ENCODE peak calls at places on chromosomes 16 and 17, in five cellular contexts. G is A673; E is CD8-positive, alpha-beta T cell; C is HFF-Myc; L is sigmoid colon. U is an unnamed sample.

GRCh38 chr16:74759564-74759963 is 15.1 kb downstream of the FA2H start:
- DNase-seq in G (no peak), E (no peak), C (no peak), L (no peak), U (no peak)

GRCh38 chr16:57141822-57142631 is 43.8 kb downstream of the PSME3IP1 start:
- DNase-seq in G (peak; percentile 81), E (peak; percentile 58), C (peak; percentile 40), L (peak; percentile 56), U (no peak)

GRCh38 chr16:12184419-12184831 is 207.9 kb downstream of the SNX29 start:
- DNase-seq in G (no peak), E (no peak), C (no peak), L (no peak), U (no peak)

GRCh38 chr17:28777178-28777577 is 33.4 kb downstream of the TRAF4 start:
- DNase-seq in G (no peak), E (no peak), C (no peak), L (no peak), U (no peak)

GRCh38 chr17:64202683-64203430 is 60.2 kb downstream of the TEX2 start:
- DNase-seq in G (no peak), E (no peak), C (no peak), L (no peak), U (no peak)

GRCh38 chr17:43114101-43114691 is 11.0 kb downstream of the BRCA1 start:
- DNase-seq in G (no peak), E (no peak), C (no peak), L (no peak), U (no peak)

GRCh38 chr16:17238285-17239028 is 232.3 kb downstream of the XYLT1 start:
- DNase-seq in G (no peak), E (no peak), C (no peak), L (no peak), U (peak; percentile 3)

GRCh38 chr16:25257956-25258855 is 561 bp upstream of the ZKSCAN2 start:
- DNase-seq in G (peak; percentile 92), E (peak; percentile 82), C (peak; percentile 30), L (peak; percentile 93), U (peak; percentile 83)

GRCh38 chr16:1119129-1119528 is 23.1 kb upstream of the C1QTNF8 start:
- DNase-seq in G (no peak), E (no peak), C (no peak), L (no peak), U (no peak)

GRCh38 chr17:81448960-81449359 is 53.7 kb downstream of the BAHCC1 start:
- DNase-seq in G (no peak), E (no peak), C (no peak), L (no peak), U (no peak)

GRCh38 chr16:24610421-24610765 is 71.0 kb downstream of the RBBP6 start:
- DNase-seq in G (peak; percentile 72), E (no peak), C (no peak), L (no peak), U (no peak)

GRCh38 chr16:33059206-33059605 is 134.8 kb upstream of the TP53TG3C start:
- DNase-seq in G (no peak), E (no peak), C (no peak), L (no peak), U (no peak)

GRCh38 chr17:1035546-1036170 is 38.7 kb downstream of the TIMM22 start:
- DNase-seq in G (no peak), E (no peak), C (no peak), L (no peak), U (no peak)

GRCh38 chr17:7340179-7340578 is 3.9 kb downstream of the ACAP1 start:
- DNase-seq in G (no peak), E (no peak), C (no peak), L (no peak), U (no peak)

GRCh38 chr17:72661093-72661944 is 431.2 kb downstream of the SLC39A11 start:
- DNase-seq in G (no peak), E (no peak), C (no peak), L (no peak), U (no peak)
- TF ChIP-seq CTCF in G (peak; percentile 26), E (no peak), C (peak; percentile 41), L (no peak), U (peak; percentile 1)

GRCh38 chr17:9982159-9982558 is 77.1 kb upstream of the RCVRN start:
- DNase-seq in G (no peak), E (no peak), C (no peak), L (peak; percentile 11), U (no peak)
- TF ChIP-seq CTCF in G (peak; percentile 34), E (no peak), C (peak; percentile 28), L (no peak), U (peak; percentile 2)

DNA sequence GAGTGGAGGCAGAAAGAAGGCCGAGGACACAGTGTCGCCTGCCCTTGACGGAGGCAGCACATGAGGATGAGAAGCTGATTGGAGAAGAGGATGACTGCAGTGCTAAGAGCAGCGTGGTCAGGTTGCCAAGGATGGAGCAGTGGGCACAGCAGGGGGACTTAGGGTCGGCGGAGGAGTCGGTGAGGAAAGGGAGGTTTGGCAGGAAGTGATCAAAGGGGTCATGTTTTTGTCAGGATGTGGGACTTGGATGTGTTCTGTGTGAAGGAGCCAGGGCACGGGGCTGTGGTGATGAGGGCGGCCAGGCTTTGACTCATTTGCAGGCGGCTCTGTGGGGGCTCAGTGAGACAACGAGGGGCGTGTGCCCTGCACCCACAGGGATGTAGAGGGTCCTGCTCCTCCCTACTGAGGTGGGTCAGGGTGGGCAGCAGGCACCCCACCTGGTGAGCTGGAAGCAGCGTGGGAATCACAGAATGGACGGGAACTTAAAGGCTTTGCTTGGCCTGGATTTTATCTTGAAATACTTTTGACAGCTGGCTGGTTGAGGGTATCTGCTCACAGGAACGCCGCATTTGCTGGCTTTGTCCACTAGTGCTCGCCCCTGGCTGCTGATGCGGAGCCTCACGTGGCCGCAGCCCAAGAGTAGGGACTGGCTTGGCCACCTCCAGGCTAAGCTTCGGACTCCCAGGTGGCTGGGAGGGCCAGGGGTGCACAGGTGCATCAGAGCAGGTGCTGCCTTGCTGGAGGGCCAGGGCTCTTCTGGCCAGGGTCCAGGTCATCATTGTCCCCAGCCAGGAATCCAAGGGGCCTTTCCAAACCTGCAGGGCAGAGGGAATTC is 6.0 kb downstream of the MPG start:
- DNase-seq in G (no peak), E (no peak), C (no peak), L (peak; percentile 65), U (no peak)
- TF ChIP-seq CTCF in G (no peak), E (no peak), C (no peak), L (no peak), U (no peak)

DNA sequence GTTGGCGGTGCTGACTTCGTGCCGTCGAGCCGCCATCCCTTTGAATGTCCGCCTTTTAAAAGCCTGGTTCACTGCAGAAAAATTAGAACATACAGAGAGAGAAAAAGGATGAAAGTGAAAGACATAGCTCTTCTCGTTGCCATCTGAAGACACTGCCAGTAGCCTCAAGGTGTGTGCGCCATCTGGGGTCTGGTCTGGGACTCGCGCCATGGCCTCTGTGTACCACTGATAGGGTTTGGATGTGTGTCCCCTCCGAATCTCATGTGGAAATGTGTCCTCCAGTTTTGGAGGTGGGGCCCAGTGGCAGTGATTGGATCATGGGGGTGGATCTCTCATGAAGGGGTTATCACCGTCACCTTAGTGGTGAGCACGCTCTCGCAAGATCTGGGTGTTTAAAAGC is 15.5 kb downstream of the GSE1 start:
- DNase-seq in G (no peak), E (no peak), C (no peak), L (no peak), U (no peak)
- TF ChIP-seq CTCF in G (peak; percentile 25), E (no peak), C (no peak), L (no peak), U (no peak)

GRCh38 chr17:56630202-56630601 is 36.7 kb downstream of the NOG start:
- DNase-seq in G (no peak), E (no peak), C (no peak), L (no peak), U (no peak)

GRCh38 chr17:56624947-56625346 is 31.4 kb downstream of the NOG start:
- DNase-seq in G (no peak), E (no peak), C (no peak), L (no peak), U (no peak)

GRCh38 chr17:56624315-56624714 is 30.8 kb downstream of the NOG start:
- DNase-seq in G (no peak), E (no peak), C (no peak), L (no peak), U (no peak)

GRCh38 chr17:56633681-56634080 is 40.2 kb downstream of the NOG start:
- DNase-seq in G (no peak), E (no peak), C (no peak), L (peak; percentile 55), U (no peak)

DNA sequence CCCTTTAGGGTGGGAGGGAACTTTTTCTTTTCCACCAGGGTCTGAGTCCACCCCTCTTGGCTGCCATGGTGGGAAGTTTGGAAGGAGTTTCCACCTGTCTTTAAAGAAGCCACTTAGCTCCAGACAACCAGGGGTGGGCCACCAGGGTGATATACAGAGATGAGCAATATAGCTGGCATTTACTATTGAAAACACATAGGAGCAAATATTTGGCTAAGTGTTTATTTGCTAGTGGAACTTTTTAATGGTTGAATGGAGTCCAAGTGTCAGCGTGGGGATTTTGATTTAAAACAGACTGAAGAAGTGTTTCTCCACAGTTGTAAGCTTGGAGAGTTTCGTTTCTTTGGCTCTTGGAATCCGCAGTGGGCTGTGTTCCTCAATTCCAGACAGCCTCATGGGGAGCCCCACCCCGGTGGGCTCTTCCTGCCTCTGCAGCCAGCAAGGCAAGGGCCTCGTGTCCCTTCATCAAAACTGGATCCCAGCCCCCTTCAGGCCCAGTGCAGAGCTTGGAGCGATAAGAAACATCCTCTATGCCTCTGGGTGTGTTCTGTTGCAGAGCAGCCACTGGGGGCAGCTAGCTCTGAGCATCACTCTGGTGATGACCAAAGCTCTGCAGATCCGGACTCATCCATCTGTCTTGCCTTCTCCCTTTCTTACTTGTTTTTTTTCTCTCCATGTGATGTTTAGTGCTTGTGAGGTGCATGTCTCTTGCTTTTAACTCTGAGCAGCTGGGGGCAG is 36.1 kb downstream of the NOG start:
- DNase-seq in G (peak; percentile 30), E (no peak), C (peak; percentile 26), L (no peak), U (peak; percentile 4)
- TF ChIP-seq CTCF in G (peak; percentile 42), E (no peak), C (peak; percentile 58), L (peak; percentile 33), U (peak; percentile 55)

GRCh38 chr17:36485027-36485426 is 1.5 kb upstream of the ZNHIT3 start:
- DNase-seq in G (no peak), E (no peak), C (no peak), L (no peak), U (no peak)

GRCh38 chr17:36481829-36482228 is 4.7 kb upstream of the ZNHIT3 start:
- DNase-seq in G (no peak), E (no peak), C (no peak), L (no peak), U (no peak)

GRCh38 chr17:36485805-36486203 is 677 bp upstream of the ZNHIT3 start:
- DNase-seq in G (peak; percentile 78), E (no peak), C (no peak), L (no peak), U (no peak)

GRCh38 chr17:36486204-36487194 is at the start of gene ZNHIT3:
- DNase-seq in G (peak; percentile 92), E (peak; percentile 90), C (peak; percentile 89), L (peak; percentile 95), U (peak; percentile 79)

GRCh38 chr17:36482611-36483504 is 3.6 kb upstream of the ZNHIT3 start:
- DNase-seq in G (peak; percentile 64), E (peak; percentile 87), C (peak; percentile 48), L (peak; percentile 93), U (no peak)
- TF ChIP-seq CTCF in G (peak; percentile 59), E (peak; percentile 82), C (peak; percentile 89), L (peak; percentile 92), U (peak; percentile 69)

U was measured in AG09319.